ENCODE peak calls at places on chromosomes 7 and 10, in four cellular contexts. One of them, this sample, is unnamed.

GRCh38 chr7:19984231-19984632 is 210.8 kb upstream of the TMEM196 start:
- DNase-seq in body of pancreas: no peak
- DNase-seq in effector memory CD8-positive, alpha-beta T cell: no peak
- DNase-seq in activated T-helper 1 cell treated with anti-CD3 and anti-CD28 coated beads, Interleukin-12 subunit alpha, Interleukin-12 subunit beta, Interleukin-2, Interleukin-4 antibody, amounts not matched to agents 30 ng/mL and 10 ng/mL and 1 ng/mL, durations not matched to agents 14 hours and 24 hours and 36 hours: no peak
- DNase-seq in this sample: no peak

GRCh38 chr7:36372156-36372555 is 17.5 kb upstream of the ANLN start:
- DNase-seq in body of pancreas: no peak
- DNase-seq in effector memory CD8-positive, alpha-beta T cell: no peak
- DNase-seq in activated T-helper 1 cell treated with anti-CD3 and anti-CD28 coated beads, Interleukin-12 subunit alpha, Interleukin-12 subunit beta, Interleukin-2, Interleukin-4 antibody, amounts not matched to agents 30 ng/mL and 10 ng/mL and 1 ng/mL, durations not matched to agents 14 hours and 24 hours and 36 hours: no peak
- DNase-seq in this sample: no peak

GRCh38 chr10:30784896-30785605 is 155.5 kb upstream of the LYZL2 start:
- DNase-seq in body of pancreas: peak
- DNase-seq in effector memory CD8-positive, alpha-beta T cell: peak
- DNase-seq in activated T-helper 1 cell treated with anti-CD3 and anti-CD28 coated beads, Interleukin-12 subunit alpha, Interleukin-12 subunit beta, Interleukin-2, Interleukin-4 antibody, amounts not matched to agents 30 ng/mL and 10 ng/mL and 1 ng/mL, durations not matched to agents 14 hours and 24 hours and 36 hours: no peak
- DNase-seq in this sample: peak

GRCh38 chr10:60384708-60385398 is 4.8 kb downstream of the ANK3 start:
- DNase-seq in body of pancreas: peak
- DNase-seq in effector memory CD8-positive, alpha-beta T cell: no peak
- DNase-seq in activated T-helper 1 cell treated with anti-CD3 and anti-CD28 coated beads, Interleukin-12 subunit alpha, Interleukin-12 subunit beta, Interleukin-2, Interleukin-4 antibody, amounts not matched to agents 30 ng/mL and 10 ng/mL and 1 ng/mL, durations not matched to agents 14 hours and 24 hours and 36 hours: no peak
- DNase-seq in this sample: peak

GRCh38 chr10:112898540-112899395 is 51.3 kb upstream of the TCF7L2 start:
- DNase-seq in body of pancreas: peak
- DNase-seq in effector memory CD8-positive, alpha-beta T cell: no peak
- DNase-seq in activated T-helper 1 cell treated with anti-CD3 and anti-CD28 coated beads, Interleukin-12 subunit alpha, Interleukin-12 subunit beta, Interleukin-2, Interleukin-4 antibody, amounts not matched to agents 30 ng/mL and 10 ng/mL and 1 ng/mL, durations not matched to agents 14 hours and 24 hours and 36 hours: no peak
- DNase-seq in this sample: no peak

GRCh38 chr7:71601840-71602239 is 469.9 kb downstream of the GALNT17 start:
- DNase-seq in body of pancreas: no peak
- DNase-seq in effector memory CD8-positive, alpha-beta T cell: no peak
- DNase-seq in activated T-helper 1 cell treated with anti-CD3 and anti-CD28 coated beads, Interleukin-12 subunit alpha, Interleukin-12 subunit beta, Interleukin-2, Interleukin-4 antibody, amounts not matched to agents 30 ng/mL and 10 ng/mL and 1 ng/mL, durations not matched to agents 14 hours and 24 hours and 36 hours: no peak
- DNase-seq in this sample: no peak

GRCh38 chr10:43644252-43644651 is 4.4 kb downstream of the ZNF32 start:
- DNase-seq in body of pancreas: no peak
- DNase-seq in effector memory CD8-positive, alpha-beta T cell: no peak
- DNase-seq in activated T-helper 1 cell treated with anti-CD3 and anti-CD28 coated beads, Interleukin-12 subunit alpha, Interleukin-12 subunit beta, Interleukin-2, Interleukin-4 antibody, amounts not matched to agents 30 ng/mL and 10 ng/mL and 1 ng/mL, durations not matched to agents 14 hours and 24 hours and 36 hours: no peak
- DNase-seq in this sample: no peak

GRCh38 chr7:143239822-143240221 is 18.0 kb downstream of the TAS2R40 start:
- DNase-seq in body of pancreas: no peak
- DNase-seq in effector memory CD8-positive, alpha-beta T cell: no peak
- DNase-seq in activated T-helper 1 cell treated with anti-CD3 and anti-CD28 coated beads, Interleukin-12 subunit alpha, Interleukin-12 subunit beta, Interleukin-2, Interleukin-4 antibody, amounts not matched to agents 30 ng/mL and 10 ng/mL and 1 ng/mL, durations not matched to agents 14 hours and 24 hours and 36 hours: no peak
- DNase-seq in this sample: no peak

GRCh38 chr10:124006526-124006925 is 86.9 kb downstream of the CHST15 start:
- DNase-seq in body of pancreas: no peak
- DNase-seq in effector memory CD8-positive, alpha-beta T cell: no peak
- DNase-seq in activated T-helper 1 cell treated with anti-CD3 and anti-CD28 coated beads, Interleukin-12 subunit alpha, Interleukin-12 subunit beta, Interleukin-2, Interleukin-4 antibody, amounts not matched to agents 30 ng/mL and 10 ng/mL and 1 ng/mL, durations not matched to agents 14 hours and 24 hours and 36 hours: no peak
- DNase-seq in this sample: no peak

This sample was measured in pulmonary artery endothelial cell.